ENCODE peak calls at places on chromosomes 4 and X, in six cellular contexts. X, K, S, R, J and A are unnamed samples.

GRCh38 chr4:108965031-108965430 is 202.2 kb upstream of the ETNPPL start:
- ATAC-seq in X (no peak), K (no peak), S (no peak), R (no peak), J (no peak), A (no peak)

GRCh38 chr4:74391890-74392478 is 27.0 kb downstream of the EREG start:
- ATAC-seq in X (no peak), K (no peak), S (peak), R (peak), J (no peak), A (no peak)

GRCh38 chr4:41133619-41134018 is 80.7 kb downstream of the APBB2 start:
- ATAC-seq in X (no peak), K (no peak), S (peak), R (no peak), J (peak), A (no peak)

GRCh38 chr4:37471971-37472370 is 214.2 kb downstream of the RELL1 start:
- ATAC-seq in X (no peak), K (peak), S (no peak), R (no peak), J (no peak), A (no peak)

GRCh38 chr4:183438458-183439113 is 5.8 kb upstream of the CDKN2AIP start:
- ATAC-seq in X (no peak), K (no peak), S (peak), R (peak), J (peak), A (no peak)

GRCh38 chr4:82797591-82798081 is 960 bp downstream of the SCD5 start:
- ATAC-seq in X (no peak), K (no peak), S (no peak), R (peak), J (peak), A (no peak)

GRCh38 chr4:89314291-89314690 is 6.7 kb upstream of the GPRIN3 start:
- ATAC-seq in X (no peak), K (no peak), S (no peak), R (no peak), J (no peak), A (no peak)

GRCh38 chr4:87012265-87012953 is 77.6 kb downstream of the AFF1 start:
- ATAC-seq in X (no peak), K (no peak), S (peak), R (peak), J (no peak), A (no peak)

GRCh38 chrX:46485897-46486296 is 59.3 kb downstream of the ZNF674 start:
- ATAC-seq in X (no peak), K (no peak), S (no peak), R (no peak), J (no peak), A (no peak)

GRCh38 chr4:173213296-173213695 is 44.7 kb downstream of the GALNT7 start:
- ATAC-seq in X (no peak), K (no peak), S (no peak), R (no peak), J (no peak), A (no peak)

GRCh38 chr4:59695355-59696053 is 1504.6 kb upstream of the ADGRL3 start:
- ATAC-seq in X (no peak), K (no peak), S (no peak), R (no peak), J (no peak), A (no peak)

GRCh38 chr4:8769645-8770517 is 101.8 kb downstream of the HMX1 start:
- ATAC-seq in X (no peak), K (no peak), S (no peak), R (no peak), J (no peak), A (no peak)

GRCh38 chrX:15816453-15816838 is 26.2 kb downstream of the ZRSR2 start:
- ATAC-seq in X (no peak), K (no peak), S (no peak), R (no peak), J (no peak), A (no peak)

GRCh38 chr4:185221491-185221890 is 12.1 kb downstream of the SNX25 start:
- ATAC-seq in X (no peak), K (no peak), S (no peak), R (no peak), J (no peak), A (no peak)

GRCh38 chrX:123835661-123836371 is 24.0 kb upstream of the XIAP start:
- ATAC-seq in X (peak), K (no peak), S (peak), R (peak), J (peak), A (no peak)

GRCh38 chrX:38192007-38192625 is 28.6 kb downstream of the SRPX start:
- ATAC-seq in X (no peak), K (no peak), S (no peak), R (no peak), J (peak), A (no peak)

GRCh38 chr4:89283975-89284556 is 23.5 kb downstream of the GPRIN3 start:
- ATAC-seq in X (no peak), K (peak), S (no peak), R (peak), J (no peak), A (no peak)

GRCh38 chrX:16788477-16788876 is 2.2 kb downstream of the TXLNG start:
- ATAC-seq in X (no peak), K (no peak), S (no peak), R (no peak), J (no peak), A (no peak)

GRCh38 chr4:88814043-88814617 is 116.5 kb upstream of the NAP1L5 start:
- ATAC-seq in X (no peak), K (no peak), S (no peak), R (no peak), J (no peak), A (no peak)